ENCODE peak calls at places on chromosomes 12 and 14, in four cellular contexts. One of them, this sample, is unnamed.

GRCh38 chr14:37721976-37722659 is 126.7 kb downstream of the TTC6 start:
- DNase-seq in esophagus muscularis mucosa: no peak
- DNase-seq in tibial nerve: no peak
- DNase-seq in right lobe of liver: no peak
- DNase-seq in this sample: no peak

GRCh38 chr12:101924647-101925046 is 47.3 kb downstream of the DRAM1 start:
- DNase-seq in esophagus muscularis mucosa: no peak
- DNase-seq in tibial nerve: no peak
- DNase-seq in right lobe of liver: no peak
- DNase-seq in this sample: no peak

GRCh38 chr12:28974166-28974565 is 174.9 kb upstream of the FAR2 start:
- DNase-seq in esophagus muscularis mucosa: no peak
- DNase-seq in tibial nerve: no peak
- DNase-seq in right lobe of liver: no peak
- DNase-seq in this sample: no peak

GRCh38 chr14:90194706-90195105 is 61.6 kb upstream of the PSMC1 start:
- DNase-seq in esophagus muscularis mucosa: no peak
- DNase-seq in tibial nerve: no peak
- DNase-seq in right lobe of liver: no peak
- DNase-seq in this sample: no peak

GRCh38 chr12:120438495-120439198 is 734 bp downstream of the COX6A1 start:
- DNase-seq in esophagus muscularis mucosa: no peak
- DNase-seq in tibial nerve: no peak
- DNase-seq in right lobe of liver: peak; percentile 13
- DNase-seq in this sample: no peak

GRCh38 chr14:74905595-74906142 is 17.4 kb downstream of the RPS6KL1 start:
- DNase-seq in esophagus muscularis mucosa: no peak
- DNase-seq in tibial nerve: peak; percentile 84
- DNase-seq in right lobe of liver: peak; percentile 74
- DNase-seq in this sample: peak; percentile 69

GRCh38 chr14:61335876-61336275 is 14.5 kb downstream of the PRKCH start:
- DNase-seq in esophagus muscularis mucosa: no peak
- DNase-seq in tibial nerve: no peak
- DNase-seq in right lobe of liver: no peak
- DNase-seq in this sample: no peak

GRCh38 chr14:36518586-36519430 is 1.2 kb downstream of the NKX2-1 start:
- DNase-seq in esophagus muscularis mucosa: peak; percentile 85
- DNase-seq in tibial nerve: no peak
- DNase-seq in right lobe of liver: no peak
- DNase-seq in this sample: no peak

GRCh38 chr12:114450019-114450418 is 44.1 kb upstream of the TBX5 start:
- DNase-seq in esophagus muscularis mucosa: no peak
- DNase-seq in tibial nerve: no peak
- DNase-seq in right lobe of liver: no peak
- DNase-seq in this sample: no peak

GRCh38 chr12:85057370-85057963 is 21.3 kb downstream of the LRRIQ1 start:
- DNase-seq in esophagus muscularis mucosa: no peak
- DNase-seq in tibial nerve: peak; percentile 55
- DNase-seq in right lobe of liver: no peak
- DNase-seq in this sample: peak; percentile 31

GRCh38 chr12:54596526-54596946 is 8.1 kb upstream of the PPP1R1A start:
- DNase-seq in esophagus muscularis mucosa: no peak
- DNase-seq in tibial nerve: peak; percentile 77
- DNase-seq in right lobe of liver: no peak
- DNase-seq in this sample: peak; percentile 77

GRCh38 chr14:70893842-70894237 is 13.4 kb upstream of the PCNX1 start:
- DNase-seq in esophagus muscularis mucosa: no peak
- DNase-seq in tibial nerve: no peak
- DNase-seq in right lobe of liver: no peak
- DNase-seq in this sample: no peak

GRCh38 chr12:25422241-25422640 is 130.8 kb downstream of the LMNTD1 start:
- DNase-seq in esophagus muscularis mucosa: no peak
- DNase-seq in tibial nerve: no peak
- DNase-seq in right lobe of liver: no peak
- DNase-seq in this sample: no peak

GRCh38 chr12:58491296-58491695 is 429.0 kb downstream of the LRIG3 start:
- DNase-seq in esophagus muscularis mucosa: no peak
- DNase-seq in tibial nerve: no peak
- DNase-seq in right lobe of liver: no peak
- DNase-seq in this sample: no peak

GRCh38 chr12:50246873-50247612 is 36.3 kb downstream of the LIMA1 start:
- DNase-seq in esophagus muscularis mucosa: no peak
- DNase-seq in tibial nerve: peak; percentile 92
- DNase-seq in right lobe of liver: no peak
- DNase-seq in this sample: peak; percentile 66

GRCh38 chr12:80912906-80913769 is 24.6 kb downstream of the LIN7A start:
- DNase-seq in esophagus muscularis mucosa: no peak
- DNase-seq in tibial nerve: no peak
- DNase-seq in right lobe of liver: no peak
- DNase-seq in this sample: no peak

GRCh38 chr12:125549836-125550235 is 484.6 kb downstream of the AACS start:
- DNase-seq in esophagus muscularis mucosa: no peak
- DNase-seq in tibial nerve: no peak
- DNase-seq in right lobe of liver: no peak
- DNase-seq in this sample: no peak

GRCh38 chr14:60184597-60185555 is 19.7 kb upstream of the DHRS7 start:
- DNase-seq in esophagus muscularis mucosa: no peak
- DNase-seq in tibial nerve: no peak
- DNase-seq in right lobe of liver: no peak
- DNase-seq in this sample: no peak

GRCh38 chr12:22180699-22181098 is 134.7 kb downstream of the CMAS start:
- DNase-seq in esophagus muscularis mucosa: no peak
- DNase-seq in tibial nerve: no peak
- DNase-seq in right lobe of liver: no peak
- DNase-seq in this sample: no peak

GRCh38 chr12:125061229-125061628 is 4.0 kb upstream of the AACS start:
- DNase-seq in esophagus muscularis mucosa: no peak
- DNase-seq in tibial nerve: no peak
- DNase-seq in right lobe of liver: no peak
- DNase-seq in this sample: no peak

GRCh38 chr12:71061451-71061850 is 96.3 kb downstream of the TSPAN8 start:
- DNase-seq in esophagus muscularis mucosa: no peak
- DNase-seq in tibial nerve: no peak
- DNase-seq in right lobe of liver: no peak
- DNase-seq in this sample: no peak

GRCh38 chr12:13085968-13086686 is 17.3 kb downstream of the GSG1 start:
- DNase-seq in esophagus muscularis mucosa: peak; percentile 60
- DNase-seq in tibial nerve: no peak
- DNase-seq in right lobe of liver: no peak
- DNase-seq in this sample: no peak

GRCh38 chr12:75684678-75685620 is 173.5 kb upstream of the KRR1 start:
- DNase-seq in esophagus muscularis mucosa: no peak
- DNase-seq in tibial nerve: no peak
- DNase-seq in right lobe of liver: no peak
- DNase-seq in this sample: no peak

GRCh38 chr14:105203057-105203494 is 22.0 kb upstream of the NUDT14 start:
- DNase-seq in esophagus muscularis mucosa: no peak
- DNase-seq in tibial nerve: peak; percentile 79
- DNase-seq in right lobe of liver: peak; percentile 83
- DNase-seq in this sample: peak; percentile 82

GRCh38 chr12:130967631-130968030 is 13.9 kb downstream of the ADGRD1 start:
- DNase-seq in esophagus muscularis mucosa: no peak
- DNase-seq in tibial nerve: no peak
- DNase-seq in right lobe of liver: no peak
- DNase-seq in this sample: no peak

GRCh38 chr14:61927521-61927920 is 165.3 kb downstream of the SNAPC1 start:
- DNase-seq in esophagus muscularis mucosa: no peak
- DNase-seq in tibial nerve: no peak
- DNase-seq in right lobe of liver: no peak
- DNase-seq in this sample: no peak

GRCh38 chr12:70359458-70360197 is 6.5 kb upstream of the KCNMB4 start:
- DNase-seq in esophagus muscularis mucosa: no peak
- DNase-seq in tibial nerve: no peak
- DNase-seq in right lobe of liver: no peak
- DNase-seq in this sample: no peak

GRCh38 chr12:113504917-113505316 is 33.2 kb upstream of the LHX5 start:
- DNase-seq in esophagus muscularis mucosa: no peak
- DNase-seq in tibial nerve: no peak
- DNase-seq in right lobe of liver: no peak
- DNase-seq in this sample: no peak

GRCh38 chr14:99952453-99952852 is 112.8 kb upstream of the EVL start:
- DNase-seq in esophagus muscularis mucosa: no peak
- DNase-seq in tibial nerve: no peak
- DNase-seq in right lobe of liver: no peak
- DNase-seq in this sample: no peak

GRCh38 chr14:20799955-20800544 is 2.6 kb downstream of the RNASE1 start:
- DNase-seq in esophagus muscularis mucosa: no peak
- DNase-seq in tibial nerve: peak; percentile 31
- DNase-seq in right lobe of liver: no peak
- DNase-seq in this sample: peak; percentile 78

GRCh38 chr14:20805485-20805884 is 2.8 kb upstream of the RNASE1 start:
- DNase-seq in esophagus muscularis mucosa: no peak
- DNase-seq in tibial nerve: no peak
- DNase-seq in right lobe of liver: no peak
- DNase-seq in this sample: no peak

GRCh38 chr14:20801726-20802125 is 918 bp downstream of the RNASE1 start:
- DNase-seq in esophagus muscularis mucosa: no peak
- DNase-seq in tibial nerve: no peak
- DNase-seq in right lobe of liver: no peak
- DNase-seq in this sample: no peak

GRCh38 chr14:20802341-20803084 is at the start of gene RNASE1:
- DNase-seq in esophagus muscularis mucosa: no peak
- DNase-seq in tibial nerve: peak; percentile 59
- DNase-seq in right lobe of liver: no peak
- DNase-seq in this sample: peak; percentile 76

GRCh38 chr14:20803221-20803620 is 577 bp upstream of the RNASE1 start:
- DNase-seq in esophagus muscularis mucosa: no peak
- DNase-seq in tibial nerve: no peak
- DNase-seq in right lobe of liver: no peak
- DNase-seq in this sample: no peak
- H3K27ac ChIP-seq in esophagus muscularis mucosa: peak overlapping the region; percentile 66
- H3K27ac ChIP-seq in tibial nerve: no peak overlapping the region
- H3K27ac ChIP-seq in right lobe of liver: peak overlapping the region; percentile 63
- H3K27ac ChIP-seq in this sample: peak overlapping the region; percentile 58

DNA sequence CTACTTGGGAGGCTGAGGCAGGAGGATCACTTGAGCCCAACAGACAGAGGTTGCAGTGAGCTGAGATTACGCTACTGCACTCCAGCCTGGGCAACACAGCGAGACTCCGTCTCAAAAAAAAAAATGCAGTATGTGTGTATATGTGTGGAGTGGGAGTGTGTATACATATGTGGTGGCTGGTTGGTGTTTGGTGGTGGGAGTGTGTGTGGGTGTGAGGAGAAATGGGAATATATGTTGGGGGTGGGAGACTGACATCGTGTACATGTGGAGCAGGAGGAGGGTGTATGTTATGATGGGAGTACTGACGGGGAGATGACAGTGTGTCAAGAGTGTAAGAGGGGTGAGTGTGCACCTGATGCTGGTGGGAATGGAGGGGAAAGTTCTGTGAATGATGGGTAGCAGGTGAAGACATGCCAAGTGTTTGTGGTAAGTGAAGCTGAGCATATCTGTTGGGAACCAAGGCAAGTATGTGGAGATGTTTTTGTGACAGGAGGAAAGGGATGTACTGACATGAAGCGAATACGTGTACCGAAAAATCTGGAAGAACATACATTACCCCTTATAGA is 4.2 kb downstream of the PNMA1 start:
- DNase-seq in esophagus muscularis mucosa: no peak
- DNase-seq in tibial nerve: no peak
- DNase-seq in right lobe of liver: no peak
- DNase-seq in this sample: no peak
- TF ChIP-seq POLR2A in esophagus muscularis mucosa: no peak
- TF ChIP-seq POLR2A in tibial nerve: no peak
- TF ChIP-seq POLR2A in right lobe of liver: no peak
- TF ChIP-seq POLR2A in this sample: no peak

GRCh38 chr12:32069071-32069470 is 37.6 kb upstream of the BICD1 start:
- DNase-seq in esophagus muscularis mucosa: no peak
- DNase-seq in tibial nerve: no peak
- DNase-seq in right lobe of liver: no peak
- DNase-seq in this sample: no peak
- H3K27ac ChIP-seq in esophagus muscularis mucosa: no peak overlapping the region
- H3K27ac ChIP-seq in tibial nerve: no peak overlapping the region
- H3K27ac ChIP-seq in right lobe of liver: no peak overlapping the region
- H3K27ac ChIP-seq in this sample: no peak overlapping the region

DNA sequence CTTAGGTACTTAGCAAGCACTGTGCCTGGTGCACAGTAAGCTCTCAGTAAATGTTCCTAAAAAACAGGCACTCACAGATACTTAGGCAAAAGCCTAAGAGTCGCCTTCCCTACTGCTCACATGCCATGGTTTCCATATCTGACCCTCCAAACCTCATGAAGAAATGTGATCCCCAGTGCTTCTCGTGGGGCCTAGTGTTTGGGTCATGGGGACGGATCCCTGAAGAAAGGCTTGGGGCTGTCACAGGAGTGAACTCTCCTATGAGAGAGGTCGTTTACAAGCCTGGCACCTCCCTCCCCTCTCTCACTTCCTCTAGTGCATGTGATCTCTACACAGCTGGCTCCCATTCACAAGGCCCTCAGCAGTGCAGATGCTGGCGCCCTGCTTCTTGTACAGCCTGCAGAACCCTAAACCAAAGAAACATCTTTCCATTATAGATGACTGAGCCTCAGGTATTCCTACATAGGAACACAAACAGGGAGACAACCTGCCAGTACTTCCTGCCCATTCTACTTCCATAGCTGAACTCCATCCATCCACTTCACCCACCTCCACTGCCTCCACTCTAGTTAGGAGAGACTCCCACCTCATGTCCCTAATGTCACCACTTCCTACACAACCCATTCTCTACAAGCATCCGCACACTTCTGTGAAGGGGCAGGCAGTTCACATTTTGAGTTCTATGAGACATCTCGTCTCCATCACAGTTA is 2.9 kb downstream of the SLC15A4 start:
- DNase-seq in esophagus muscularis mucosa: no peak
- DNase-seq in tibial nerve: peak; percentile 38
- DNase-seq in right lobe of liver: peak; percentile 70
- DNase-seq in this sample: peak; percentile 48
- TF ChIP-seq POLR2A in esophagus muscularis mucosa: peak; percentile 9
- TF ChIP-seq POLR2A in tibial nerve: no peak
- TF ChIP-seq POLR2A in right lobe of liver: peak; percentile 21
- TF ChIP-seq POLR2A in this sample: no peak